ENCODE peak calls at places on chromosome 1, in six cellular contexts. J is glutamatergic neuron, Z is OCI-LY7, B is neural crest cell, T is H7, N is AG08396. A is an unnamed sample.

GRCh38 chr1:2595261-2595811 is 8.8 kb downstream of the PRXL2B start:
- DNase-seq in Z (no peak), N (no peak), B (no peak), J (no peak), T (peak; percentile 53), A (no peak)

GRCh38 chr1:186872356-186872755 is 43.6 kb downstream of the PLA2G4A start:
- DNase-seq in Z (no peak), B (peak; percentile 5), T (no peak), J (no peak), N (no peak), A (no peak)

GRCh38 chr1:86650065-86650464 is 54.3 kb upstream of the SH3GLB1 start:
- DNase-seq in T (peak; percentile 15), Z (peak; percentile 7), N (no peak), B (no peak), J (no peak), A (no peak)

GRCh38 chr1:225470691-225471452 is 43.0 kb upstream of the LBR start:
- DNase-seq in B (no peak), Z (no peak), T (no peak), N (no peak), J (no peak), A (no peak)

GRCh38 chr1:70890408-70890807 is 157.2 kb downstream of the PTGER3 start:
- DNase-seq in Z (no peak), B (no peak), N (no peak), J (no peak), T (no peak), A (no peak)

GRCh38 chr1:69513621-69514020 is 54.1 kb upstream of the LRRC7 start:
- DNase-seq in Z (no peak), B (no peak), T (no peak), J (no peak), N (no peak), A (no peak)

GRCh38 chr1:156082111-156083091 is at the start of gene MEX3A:
- DNase-seq in Z (peak; percentile 76), J (peak; percentile 93), B (peak; percentile 94), T (peak; percentile 97), N (peak; percentile 92), A (peak; percentile 98)

GRCh38 chr1:69409731-69410456 is 157.8 kb upstream of the LRRC7 start:
- DNase-seq in T (no peak), B (no peak), Z (no peak), J (no peak), N (no peak), A (no peak)

GRCh38 chr1:156709743-156710489 is 4.5 kb upstream of the CRABP2 start:
- DNase-seq in Z (no peak), B (no peak), T (no peak), J (no peak), N (peak; percentile 82), A (no peak)